ENCODE peak calls at places on chromosomes 11 and 22, in ten cellular contexts. W is HFF-Myc; Y is iPS-NIHi11; Z is RCC 7860; B is activated T-cell treated with anti-CD3 and anti-CD28 coated beads, Interleukin-2, amount 50 U/mL, for 24 hours; S is nucleus accumbens; G is uterus; Q is naive B cell; K is stimulated activated naive CD8-positive, alpha-beta T cell treated with anti-CD3 and anti-CD28 coated beads, Interleukin-15, Interleukin-2, amounts not matched to agents 100 U/mL and 50 U/mL, for 24 hours; C is RPMI7951. V is an unnamed sample.

GRCh38 chr11:69485337-69486041 is 4.0 kb downstream of the LINC01488 start:
- DNase-seq in Q (no peak), C (no peak), B (no peak), G (no peak), S (no peak), Z (no peak), W (no peak), K (no peak), Y (no peak), V (no peak)

GRCh38 chr22:48819232-48819631 is 1008.4 kb downstream of the BRD1 start:
- DNase-seq in B (peak; percentile 12), S (no peak), G (no peak), Y (no peak), K (no peak), W (no peak), Q (no peak), C (no peak), Z (no peak), V (no peak)

GRCh38 chr22:27654536-27655445 is 146.8 kb downstream of the MN1 start:
- DNase-seq in K (no peak), S (no peak), B (no peak), Y (peak; percentile 80), C (no peak), Z (no peak), G (no peak), W (no peak), Q (no peak), V (no peak)

GRCh38 chr11:45662665-45663485 is 2.5 kb downstream of the CHST1 start:
- DNase-seq in C (peak; percentile 83), W (peak; percentile 43), S (no peak), Y (no peak), K (peak; percentile 44), G (no peak), Z (peak; percentile 58), B (no peak), Q (no peak), V (no peak)

GRCh38 chr22:49525776-49526535 is 301.7 kb downstream of the BRD1 start:
- DNase-seq in Y (no peak), Q (no peak), S (peak; percentile 10), W (no peak), G (no peak), K (no peak), B (no peak), Z (peak; percentile 52), C (no peak), V (no peak)

GRCh38 chr11:43787823-43788222 is 92.8 kb upstream of the ALKBH3 start:
- DNase-seq in C (no peak), G (no peak), Z (no peak), W (no peak), K (no peak), Y (no peak), B (no peak), Q (no peak), S (no peak), V (no peak)

GRCh38 chr22:46596819-46597218 is 23.4 kb upstream of the GRAMD4 start:
- DNase-seq in Z (no peak), B (no peak), C (no peak), Y (peak; percentile 85), Q (no peak), G (no peak), K (no peak), W (no peak), S (no peak), V (no peak)

GRCh38 chr22:23147632-23148387 is 2.5 kb downstream of the RAB36 start:
- DNase-seq in S (no peak), B (no peak), K (no peak), G (no peak), W (no peak), C (no peak), Q (no peak), Z (no peak), Y (no peak), V (no peak)

GRCh38 chr22:49691256-49691655 is 136.4 kb downstream of the BRD1 start:
- DNase-seq in Z (no peak), C (no peak), K (no peak), Q (no peak), W (no peak), Y (no peak), S (no peak), B (no peak), G (no peak), V (no peak)

GRCh38 chr11:24515632-24516031 is 18.8 kb downstream of the LUZP2 start:
- DNase-seq in S (no peak), W (no peak), B (no peak), Q (no peak), C (no peak), K (no peak), Z (no peak), Y (peak; percentile 8), G (no peak), V (no peak)

GRCh38 chr11:115409691-115410220 is 94.5 kb downstream of the CADM1 start:
- DNase-seq in C (peak; percentile 26), Q (no peak), K (no peak), S (no peak), B (no peak), Y (no peak), G (no peak), Z (no peak), W (peak; percentile 4), V (no peak)

GRCh38 chr11:120565436-120566155 is 54.0 kb downstream of the GRIK4 start:
- DNase-seq in G (no peak), S (no peak), B (no peak), Y (peak; percentile 16), Z (peak; percentile 8), K (no peak), Q (no peak), W (no peak), C (no peak), V (no peak)

V was measured in Panc1.